ENCODE peak calls at places on chromosomes 11 and 22, in five cellular contexts. Y is mesenchymal stem cell, G is H1, Z is IMR-90, C is mesendoderm. E is an unnamed sample.
A peak's percentile ranks its signal among the peaks of the same experiment; 100 is the strongest.

GRCh38 chr11:116335078-116335477 is 437.7 kb downstream of the BUD13 start:
- DNase-seq in Y (no peak), G (no peak), Z (no peak), C (no peak), E (no peak)

GRCh38 chr11:120061036-120061760 is 76.7 kb downstream of the TRIM29 start:
- DNase-seq in Y (no peak), G (no peak), Z (no peak), C (no peak), E (no peak)

GRCh38 chr11:112770017-112770416 is 191.2 kb upstream of the NCAM1 start:
- DNase-seq in Y (no peak), G (no peak), Z (no peak), C (no peak), E (no peak)

GRCh38 chr22:38786631-38787030 is 7.3 kb downstream of the DNAL4 start:
- DNase-seq in Y (no peak), G (no peak), Z (no peak), C (no peak), E (no peak)

GRCh38 chr11:74288161-74288560 is 23.3 kb downstream of the P4HA3 start:
- DNase-seq in Y (peak; percentile 83), G (no peak), Z (peak; percentile 99), C (no peak), E (no peak)

GRCh38 chr11:70485326-70486025 is 87.1 kb downstream of the CTTN start:
- DNase-seq in Y (no peak), G (no peak), Z (no peak), C (no peak), E (no peak)

GRCh38 chr11:121538054-121538453 is 85.3 kb upstream of the SORL1-AS1 start:
- DNase-seq in Y (no peak), G (no peak), Z (no peak), C (no peak), E (no peak)

GRCh38 chr22:35114296-35114980 is 48.5 kb downstream of the ISX start:
- DNase-seq in Y (no peak), G (no peak), Z (no peak), C (no peak), E (no peak)

GRCh38 chr11:27600656-27601055 is 94.1 kb upstream of the LIN7C start:
- DNase-seq in Y (no peak), G (no peak), Z (no peak), C (no peak), E (no peak)

GRCh38 chr22:38719196-38719595 is 13.5 kb downstream of the GTPBP1 start:
- DNase-seq in Y (no peak), G (no peak), Z (no peak), C (no peak), E (no peak)

GRCh38 chr22:32661296-32661695 is 140.2 kb upstream of the TIMP3 start:
- DNase-seq in Y (peak; percentile 93), G (peak; percentile 9), Z (peak; percentile 94), C (no peak), E (peak; percentile 5)

GRCh38 chr11:102061276-102061675 is 14.0 kb downstream of the CFAP300 start:
- DNase-seq in Y (peak; percentile 10), G (no peak), Z (peak; percentile 28), C (peak; percentile 22), E (no peak)

GRCh38 chr11:30351061-30351460 is 28.2 kb downstream of the ARL14EP start:
- DNase-seq in Y (no peak), G (no peak), Z (no peak), C (no peak), E (no peak)

GRCh38 chr22:40485813-40486610 is 115.6 kb downstream of the SGSM3 start:
- DNase-seq in Y (no peak), G (no peak), Z (peak; percentile 60), C (no peak), E (no peak)

GRCh38 chr22:17106785-17107546 is 14.2 kb downstream of the TMEM121B start:
- DNase-seq in Y (no peak), G (no peak), Z (no peak), C (no peak), E (no peak)

GRCh38 chr22:42803454-42803853 is 53.6 kb downstream of the ARFGAP3 start:
- DNase-seq in Y (no peak), G (no peak), Z (no peak), C (no peak), E (no peak)

GRCh38 chr22:19663821-19664325 is 50.4 kb upstream of the SEPTIN5 start:
- DNase-seq in Y (peak; percentile 5), G (no peak), Z (peak; percentile 61), C (peak; percentile 13), E (no peak)

GRCh38 chr11:116697011-116697410 is 75.8 kb downstream of the BUD13 start:
- DNase-seq in Y (no peak), G (no peak), Z (no peak), C (peak; percentile 37), E (no peak)

GRCh38 chr22:50727678-50728522 is 10.1 kb upstream of the ACR start:
- DNase-seq in Y (no peak), G (no peak), Z (no peak), C (no peak), E (no peak)

GRCh38 chr11:120649316-120649715 is 137.8 kb downstream of the GRIK4 start:
- DNase-seq in Y (no peak), G (no peak), Z (no peak), C (no peak), E (no peak)

GRCh38 chr11:35144103-35144741 is 5.3 kb downstream of the CD44 start:
- DNase-seq in Y (peak; percentile 74), G (no peak), Z (peak; percentile 84), C (no peak), E (no peak)

GRCh38 chr11:63680842-63681207 is 475 bp upstream of the RTN3 start:
- DNase-seq in Y (no peak), G (no peak), Z (no peak), C (peak; percentile 28), E (no peak)

GRCh38 chr11:70568504-70569172 is 170.3 kb downstream of the CTTN start:
- DNase-seq in Y (peak; percentile 63), G (peak; percentile 33), Z (peak; percentile 24), C (peak; percentile 93), E (no peak)

GRCh38 chr11:85316967-85317366 is 310.2 kb downstream of the DLG2 start:
- DNase-seq in Y (no peak), G (no peak), Z (no peak), C (no peak), E (no peak)

GRCh38 chr11:117200813-117201515 is 1.8 kb downstream of the TAGLN start:
- DNase-seq in Y (peak; percentile 45), G (no peak), Z (peak; percentile 32), C (peak; percentile 41), E (no peak)

GRCh38 chr22:27213766-27214581 is 556.6 kb downstream of the MIAT start:
- DNase-seq in Y (peak; percentile 70), G (no peak), Z (peak; percentile 55), C (no peak), E (no peak)

GRCh38 chr11:135074397-135074998 is 662.5 kb upstream of the B3GAT1 start:
- DNase-seq in Y (no peak), G (no peak), Z (no peak), C (peak; percentile 46), E (no peak)

GRCh38 chr11:64385953-64386704 is 27.2 kb downstream of the RPS6KA4 start:
- DNase-seq in Y (peak; percentile 69), G (no peak), Z (peak; percentile 35), C (peak; percentile 53), E (no peak)

GRCh38 chr22:43001271-43002197 is 13.4 kb downstream of the PACSIN2 start:
- DNase-seq in Y (peak; percentile 68), G (no peak), Z (no peak), C (no peak), E (no peak)

GRCh38 chr11:22076215-22076930 is 116.5 kb upstream of the ANO5 start:
- DNase-seq in Y (no peak), G (no peak), Z (no peak), C (no peak), E (no peak)

GRCh38 chr11:92528051-92528450 is 303.4 kb downstream of the FAT3 start:
- DNase-seq in Y (no peak), G (no peak), Z (peak; percentile 46), C (no peak), E (no peak)

GRCh38 chr22:29393019-29393608 is 4.7 kb upstream of the AP1B1 start:
- DNase-seq in Y (no peak), G (no peak), Z (no peak), C (no peak), E (no peak)

GRCh38 chr11:134275534-134276395 is at the start of gene GLB1L3:
- DNase-seq in Y (peak; percentile 31), G (no peak), Z (no peak), C (peak; percentile 76), E (no peak)

GRCh38 chr22:25169278-25170031 is 30.2 kb upstream of the CRYBB3 start:
- DNase-seq in Y (no peak), G (no peak), Z (no peak), C (no peak), E (no peak)

GRCh38 chr11:92212530-92212929 is 12.1 kb upstream of the FAT3 start:
- DNase-seq in Y (no peak), G (no peak), Z (no peak), C (no peak), E (no peak)

GRCh38 chr11:8313504-8314090 is 49.9 kb upstream of the LMO1 start:
- DNase-seq in Y (no peak), G (no peak), Z (no peak), C (no peak), E (no peak)

GRCh38 chr11:8963569-8964323 is 496 bp downstream of the TMEM9B start:
- DNase-seq in Y (no peak), G (peak; percentile 56), Z (no peak), C (peak; percentile 91), E (no peak)

DNA sequence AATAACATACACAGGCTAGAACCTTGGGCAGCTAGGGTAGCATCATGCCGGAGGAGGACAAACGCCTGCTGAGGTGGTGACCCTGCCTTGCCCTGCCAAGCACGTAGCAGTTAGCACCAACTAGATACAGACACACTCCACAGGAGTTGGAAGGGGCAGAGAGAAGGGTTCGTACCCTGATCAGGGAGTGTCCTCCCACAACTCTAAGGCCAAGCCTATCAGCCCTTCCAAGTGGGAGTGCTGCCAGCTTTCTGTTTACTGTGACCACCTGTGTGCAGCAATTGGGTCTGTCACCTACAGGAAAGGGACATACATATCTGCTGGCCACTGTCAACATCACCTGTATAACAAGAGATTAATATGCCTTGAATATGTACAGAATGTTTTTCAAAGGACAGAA is 1.9 kb upstream of the THAP7 start:
- DNase-seq in Y (peak; percentile 11), G (no peak), Z (no peak), C (no peak), E (no peak)
- H3K4me3 ChIP-seq in Y (no peak overlapping the region), G (no peak overlapping the region), Z (no peak overlapping the region), C (no peak overlapping the region), E (no peak overlapping the region)

DNA sequence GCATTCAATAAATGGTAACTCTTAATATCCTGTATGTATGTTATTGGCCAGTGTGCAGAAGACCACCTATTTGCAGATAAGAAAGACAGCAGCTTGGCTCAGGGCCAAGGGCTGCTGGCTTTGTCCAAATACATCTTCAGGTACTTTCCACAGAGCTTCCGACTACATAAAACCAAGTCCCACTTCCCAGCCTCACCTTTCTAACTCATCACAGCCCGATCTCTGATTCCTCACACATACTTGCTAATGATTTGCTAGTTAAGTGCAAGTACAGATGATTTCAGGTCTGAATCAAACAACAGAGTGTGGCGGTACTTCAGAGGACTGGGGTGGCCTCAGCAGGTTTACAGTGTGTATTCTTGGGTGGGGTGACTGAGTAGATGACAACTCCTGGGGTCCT is 120.7 kb downstream of the ME3 start:
- DNase-seq in Y (no peak), G (no peak), Z (no peak), C (no peak), E (no peak)
- H3K4me2 ChIP-seq in Y (no peak overlapping the region), G (no peak overlapping the region), Z (peak overlapping the region; percentile 71), C (no peak overlapping the region), E (no peak overlapping the region)

GRCh38 chr11:15688351-15688792 is 573.6 kb downstream of the INSC start:
- DNase-seq in Y (peak; percentile 31), G (no peak), Z (peak; percentile 68), C (no peak), E (no peak)
- H2BK15ac ChIP-seq in Y (no peak overlapping the region), G (no peak overlapping the region), Z (no peak overlapping the region), C (no peak overlapping the region), E (no peak overlapping the region)

GRCh38 chr11:129374081-129374992 is 1.3 kb upstream of the BARX2 start:
- DNase-seq in Y (peak; percentile 11), G (no peak), Z (no peak), C (peak; percentile 46), E (peak; percentile 24)
- H3K4me3 ChIP-seq in Y (no peak overlapping the region), G (peak overlapping the region; percentile 42), Z (peak overlapping the region; percentile 9), C (peak overlapping the region; percentile 29), E (peak overlapping the region; percentile 52)